ENCODE peak calls at places on chromosomes 6 and 20, in ten cellular contexts. D, C, T, N, J, H, X, Z, O and W are unnamed samples.

GRCh38 chr6:117463762-117464665 is 18.5 kb upstream of the DCBLD1 start:
- DNase-seq in D (no peak), C (no peak), T (peak; percentile 64), N (no peak), J (no peak), H (no peak), X (no peak), Z (no peak), O (no peak), W (peak; percentile 68)

GRCh38 chr6:169205176-169206160 is 48.2 kb downstream of the THBS2 start:
- DNase-seq in D (no peak), C (no peak), T (no peak), N (no peak), J (no peak), H (no peak), X (peak; percentile 80), Z (no peak), O (peak; percentile 85), W (peak; percentile 44)

GRCh38 chr6:37027036-37027720 is 21.7 kb downstream of the FGD2 start:
- DNase-seq in D (no peak), C (no peak), T (no peak), N (no peak), J (no peak), H (no peak), X (no peak), Z (no peak), O (no peak), W (no peak)

GRCh38 chr20:33518071-33518470 is 28.2 kb downstream of the CBFA2T2 start:
- DNase-seq in D (no peak), C (no peak), T (peak; percentile 74), N (no peak), J (no peak), H (no peak), X (peak; percentile 64), Z (no peak), O (peak; percentile 25), W (peak; percentile 68)

GRCh38 chr6:66396549-66396948 is 689.5 kb upstream of the EYS start:
- DNase-seq in D (no peak), C (no peak), T (no peak), N (no peak), J (no peak), H (no peak), X (no peak), Z (no peak), O (no peak), W (no peak)

GRCh38 chr6:163945813-163946212 is 531.3 kb downstream of the QKI start:
- DNase-seq in D (no peak), C (peak; percentile 28), T (no peak), N (no peak), J (no peak), H (no peak), X (no peak), Z (no peak), O (no peak), W (no peak)

GRCh38 chr6:22146581-22147468 is 150.0 kb downstream of the PRL start:
- DNase-seq in D (no peak), C (no peak), T (no peak), N (no peak), J (no peak), H (peak; percentile 46), X (no peak), Z (no peak), O (no peak), W (peak; percentile 8)

GRCh38 chr6:99297415-99297814 is 52.1 kb downstream of the FAXC start:
- DNase-seq in D (no peak), C (no peak), T (no peak), N (no peak), J (no peak), H (no peak), X (no peak), Z (no peak), O (no peak), W (no peak)

GRCh38 chr20:58225490-58226200 is 2.8 kb downstream of the ANKRD60 start:
- DNase-seq in D (no peak), C (no peak), T (no peak), N (no peak), J (no peak), H (no peak), X (no peak), Z (no peak), O (no peak), W (peak; percentile 31)

GRCh38 chr6:158309814-158310213 is 2.5 kb upstream of the TULP4 start:
- DNase-seq in D (no peak), C (no peak), T (no peak), N (no peak), J (no peak), H (no peak), X (no peak), Z (no peak), O (no peak), W (no peak)

GRCh38 chr20:16243470-16243869 is 329.8 kb downstream of the KIF16B start:
- DNase-seq in D (no peak), C (no peak), T (no peak), N (no peak), J (no peak), H (no peak), X (no peak), Z (no peak), O (no peak), W (no peak)

GRCh38 chr6:169470790-169471189 is 217.1 kb upstream of the THBS2 start:
- DNase-seq in D (no peak), C (no peak), T (no peak), N (no peak), J (no peak), H (no peak), X (no peak), Z (no peak), O (no peak), W (no peak)

GRCh38 chr6:74447013-74447412 is 751.0 kb downstream of the CD109 start:
- DNase-seq in D (no peak), C (no peak), T (peak; percentile 55), N (no peak), J (no peak), H (no peak), X (no peak), Z (no peak), O (no peak), W (peak; percentile 31)

GRCh38 chr6:52982680-52983079 is 12.4 kb downstream of the GSTA4 start:
- DNase-seq in D (no peak), C (no peak), T (no peak), N (no peak), J (no peak), H (no peak), X (no peak), Z (no peak), O (no peak), W (no peak)
- H3K4me3 ChIP-seq in D (no peak overlapping the region), C (no peak overlapping the region), T (no peak overlapping the region), N (no peak overlapping the region), J (no peak overlapping the region), H (no peak overlapping the region), X (no peak overlapping the region), Z (no peak overlapping the region), O (no peak overlapping the region), W (no peak overlapping the region)

GRCh38 chr6:26196846-26197683 is 109.8 kb downstream of the HFE start:
- DNase-seq in D (peak; percentile 82), C (peak; percentile 77), T (peak; percentile 97), N (peak; percentile 81), J (peak; percentile 84), H (peak; percentile 66), X (peak; percentile 85), Z (peak; percentile 76), O (peak; percentile 87), W (peak; percentile 94)
- TF ChIP-seq CTCF in D (peak; percentile 24), C (no peak), T (peak; percentile 20), N (no peak), J (no peak), H (no peak), X (no peak), Z (no peak), O (no peak), W (no peak)

GRCh38 chr20:45339084-45339483 is 9.1 kb downstream of the SDC4 start:
- DNase-seq in D (no peak), C (peak; percentile 76), T (no peak), N (peak; percentile 68), J (peak; percentile 61), H (no peak), X (no peak), Z (no peak), O (no peak), W (no peak)

GRCh38 chr20:45336530-45337366 is 11.5 kb downstream of the SDC4 start:
- DNase-seq in D (no peak), C (peak; percentile 74), T (peak; percentile 73), N (peak; percentile 74), J (peak; percentile 68), H (peak; percentile 87), X (no peak), Z (no peak), O (peak; percentile 93), W (peak; percentile 71)

GRCh38 chr20:45339799-45340198 is 8.4 kb downstream of the SDC4 start:
- DNase-seq in D (no peak), C (no peak), T (no peak), N (peak; percentile 47), J (no peak), H (no peak), X (no peak), Z (no peak), O (no peak), W (no peak)

GRCh38 chr20:45337367-45338120 is 10.7 kb downstream of the SDC4 start:
- DNase-seq in D (no peak), C (no peak), T (peak; percentile 93), N (peak; percentile 76), J (peak; percentile 53), H (peak; percentile 64), X (peak; percentile 87), Z (peak; percentile 73), O (peak; percentile 78), W (peak; percentile 88)

DNA sequence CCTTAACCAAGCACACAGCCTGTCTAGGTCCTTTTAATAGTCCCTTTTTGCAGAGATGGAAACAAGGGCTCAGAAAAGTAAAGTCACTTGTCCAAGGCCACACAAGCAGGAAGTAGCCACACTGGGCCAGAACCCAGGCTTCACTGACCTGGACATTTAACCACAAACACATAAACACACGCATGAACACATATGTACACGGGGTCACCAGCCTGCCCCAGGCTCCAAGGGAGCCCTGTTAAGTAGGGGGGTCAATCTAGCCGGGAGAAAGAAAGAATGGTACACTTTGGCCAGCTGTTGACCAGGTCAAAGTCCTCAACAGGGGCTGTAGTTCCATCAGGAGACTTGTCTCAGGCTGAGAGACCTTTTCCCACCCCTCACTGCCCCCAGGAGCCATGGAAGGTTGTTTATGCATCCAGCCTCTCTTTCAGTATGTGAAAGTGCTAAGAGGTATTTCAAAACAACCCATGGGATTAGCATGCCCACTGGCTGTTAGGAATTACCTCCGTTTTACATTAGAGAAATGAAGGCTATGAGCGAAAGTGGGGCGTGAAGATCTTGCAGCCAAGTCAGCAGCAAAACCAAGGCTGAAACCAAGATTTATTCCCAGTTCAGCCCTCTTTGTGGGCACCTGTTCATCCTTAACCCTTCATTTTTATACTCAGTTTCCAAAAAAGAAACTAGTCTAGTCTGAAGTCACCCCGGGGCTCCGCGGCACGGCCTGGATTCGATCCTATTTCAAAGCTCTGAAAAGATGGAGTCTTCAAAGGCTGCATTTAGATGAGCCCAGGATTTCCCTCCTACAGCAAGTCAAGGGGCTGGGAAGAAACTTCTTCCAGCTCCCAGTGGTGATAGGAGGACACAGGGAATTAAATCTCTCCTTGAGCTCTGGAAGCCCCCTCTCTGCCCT is 9.8 kb downstream of the SDC4 start:
- DNase-seq in D (no peak), C (no peak), T (peak; percentile 46), N (no peak), J (no peak), H (peak; percentile 15), X (no peak), Z (no peak), O (no peak), W (no peak)
- H3K4me3 ChIP-seq in D (no peak overlapping the region), C (no peak overlapping the region), T (no peak overlapping the region), N (no peak overlapping the region), J (no peak overlapping the region), H (peak overlapping the region; percentile 33), X (no peak overlapping the region), Z (no peak overlapping the region), O (no peak overlapping the region), W (no peak overlapping the region)

GRCh38 chr6:168132531-168133184 is 53.6 kb upstream of the FRMD1 start:
- DNase-seq in D (peak; percentile 41), C (peak; percentile 36), T (peak; percentile 80), N (peak; percentile 61), J (no peak), H (peak; percentile 80), X (peak; percentile 49), Z (peak; percentile 63), O (peak; percentile 67), W (peak; percentile 88)
- TF ChIP-seq CTCF in D (peak; percentile 86), C (no peak), T (peak; percentile 56), N (peak; percentile 28), J (peak; percentile 41), H (peak; percentile 47), X (peak; percentile 54), Z (no peak), O (peak; percentile 51), W (peak; percentile 43)